ENCODE peak calls at places on chromosomes 7 and 10, in four cellular contexts. Z is fibroblast of mammary gland, S is astrocyte of the spinal cord, J is stomach. U is an unnamed sample.

GRCh38 chr7:1053816-1054370 is 9.5 kb downstream of the GPR146 start:
- DNase-seq in Z (no peak), S (no peak), J (no peak), U (no peak)

GRCh38 chr7:67725437-67725836 is 728.8 kb downstream of the TYW1 start:
- DNase-seq in Z (no peak), S (no peak), J (no peak), U (no peak)

GRCh38 chr7:52705768-52706167 is 329.7 kb upstream of the POM121L12 start:
- DNase-seq in Z (no peak), S (no peak), J (no peak), U (no peak)

GRCh38 chr7:155521743-155522398 is 24.5 kb downstream of the CNPY1 start:
- DNase-seq in Z (no peak), S (no peak), J (no peak), U (no peak)

GRCh38 chr10:60913657-60914056 is 30.3 kb downstream of the RHOBTB1 start:
- DNase-seq in Z (no peak), S (no peak), J (no peak), U (no peak)

GRCh38 chr7:142669074-142669654 is 80.1 kb upstream of the PRSS1 start:
- DNase-seq in Z (peak; percentile 37), S (peak; percentile 43), J (no peak), U (no peak)

GRCh38 chr7:70380315-70381027 is 751.5 kb upstream of the GALNT17 start:
- DNase-seq in Z (peak; percentile 78), S (no peak), J (no peak), U (no peak)

GRCh38 chr7:50156746-50157145 is 63.7 kb upstream of the ZPBP start:
- DNase-seq in Z (no peak), S (no peak), J (no peak), U (no peak)

GRCh38 chr7:9672518-9672917 is 1239.1 kb downstream of the NXPH1 start:
- DNase-seq in Z (no peak), S (no peak), J (no peak), U (no peak)

GRCh38 chr10:14560274-14560673 is 214.4 kb downstream of the FAM107B start:
- DNase-seq in Z (peak; percentile 68), S (peak; percentile 56), J (peak; percentile 60), U (no peak)

GRCh38 chr10:76127984-76128589 is 696.7 kb downstream of the LRMDA start:
- DNase-seq in Z (no peak), S (no peak), J (no peak), U (no peak)

GRCh38 chr7:122013070-122013469 is 131.0 kb downstream of the AASS start:
- DNase-seq in Z (peak; percentile 12), S (no peak), J (no peak), U (no peak)

GRCh38 chr10:101850747-101851146 is 7.1 kb upstream of the KCNIP2 start:
- DNase-seq in Z (no peak), S (no peak), J (no peak), U (no peak)

GRCh38 chr10:121667948-121668335 is 69.7 kb upstream of the FGFR2 start:
- DNase-seq in Z (no peak), S (peak; percentile 19), J (no peak), U (no peak)

GRCh38 chr10:124743188-124744046 is 761 bp downstream of the FAM53B start:
- DNase-seq in Z (no peak), S (peak; percentile 39), J (peak; percentile 46), U (no peak)

GRCh38 chr7:1242129-1242572 is 9.5 kb downstream of the UNCX start:
- DNase-seq in Z (no peak), S (no peak), J (no peak), U (no peak)

GRCh38 chr10:48390933-48391845 is 84.7 kb downstream of the MAPK8 start:
- DNase-seq in Z (peak; percentile 48), S (peak; percentile 66), J (no peak), U (no peak)

GRCh38 chr7:87853237-87853864 is 22.8 kb downstream of the SLC25A40 start:
- DNase-seq in Z (peak; percentile 75), S (peak; percentile 9), J (no peak), U (no peak)

GRCh38 chr7:155394413-155394812 is 63.5 kb upstream of the EN2 start:
- DNase-seq in Z (no peak), S (no peak), J (no peak), U (no peak)

GRCh38 chr10:79320785-79321493 is 26.3 kb upstream of the PPIF start:
- DNase-seq in Z (peak; percentile 94), S (peak; percentile 73), J (no peak), U (no peak)

GRCh38 chr7:50812847-50813475 is 30.3 kb upstream of the GRB10 start:
- DNase-seq in Z (peak; percentile 80), S (peak; percentile 69), J (peak; percentile 86), U (peak; percentile 63)

GRCh38 chr7:36719233-36719632 is 5.1 kb downstream of the AOAH start:
- DNase-seq in Z (no peak), S (no peak), J (no peak), U (no peak)

GRCh38 chr7:36726806-36727503 is 2.7 kb upstream of the AOAH start:
- DNase-seq in Z (no peak), S (no peak), J (no peak), U (no peak)

GRCh38 chr7:36728143-36728542 is 3.8 kb upstream of the AOAH start:
- DNase-seq in Z (no peak), S (no peak), J (no peak), U (no peak)

GRCh38 chr7:36726311-36726710 is 2.0 kb upstream of the AOAH start:
- DNase-seq in Z (no peak), S (no peak), J (no peak), U (no peak)

DNA sequence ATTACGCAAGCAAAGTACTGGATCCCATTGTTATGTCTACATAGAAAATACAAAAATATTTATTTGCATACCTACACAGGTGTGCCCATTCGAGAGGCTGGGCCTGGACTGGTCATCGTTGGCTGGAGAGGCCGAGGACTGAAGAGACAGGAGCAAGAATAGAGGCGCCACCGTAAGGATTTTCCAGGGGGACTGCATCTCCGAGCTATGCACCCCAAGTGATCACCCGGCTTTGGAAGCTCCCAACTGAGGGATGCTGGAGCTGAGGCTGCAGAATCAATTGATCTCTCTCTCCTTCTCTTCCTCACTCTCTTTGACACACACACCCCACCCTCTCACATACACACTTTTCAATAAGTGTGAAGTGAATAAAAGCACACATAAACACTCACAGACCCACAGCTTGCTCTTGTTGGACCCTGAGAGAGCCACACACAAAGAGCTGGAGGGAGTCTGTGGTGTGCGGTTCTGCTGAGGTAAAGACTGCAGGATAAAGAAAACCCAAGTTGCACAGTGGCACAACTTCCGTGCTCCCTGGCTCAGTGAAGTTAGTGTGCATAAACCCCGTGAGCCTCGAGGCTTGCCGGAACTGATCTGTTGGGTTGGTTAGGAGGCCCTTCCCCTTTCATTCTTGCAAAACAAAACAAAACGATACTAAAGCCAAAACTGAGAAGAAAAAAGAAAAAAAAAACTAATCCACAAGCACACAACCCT is at the start of gene AOAH:
- DNase-seq in Z (no peak), S (no peak), J (peak; percentile 64), U (no peak)
- H3K4me3 ChIP-seq in Z (no peak within 1 kb of the TSS), S (no peak within 1 kb of the TSS), J (peak within 1 kb of the TSS; percentile 33), U (no peak within 1 kb of the TSS)

GRCh38 chr10:11853468-11853867 is 30.3 kb downstream of the PROSER2 start:
- DNase-seq in Z (no peak), S (no peak), J (no peak), U (no peak)
- TF ChIP-seq CTCF in Z (no peak), S (no peak), J (no peak), U (no peak)

DNA sequence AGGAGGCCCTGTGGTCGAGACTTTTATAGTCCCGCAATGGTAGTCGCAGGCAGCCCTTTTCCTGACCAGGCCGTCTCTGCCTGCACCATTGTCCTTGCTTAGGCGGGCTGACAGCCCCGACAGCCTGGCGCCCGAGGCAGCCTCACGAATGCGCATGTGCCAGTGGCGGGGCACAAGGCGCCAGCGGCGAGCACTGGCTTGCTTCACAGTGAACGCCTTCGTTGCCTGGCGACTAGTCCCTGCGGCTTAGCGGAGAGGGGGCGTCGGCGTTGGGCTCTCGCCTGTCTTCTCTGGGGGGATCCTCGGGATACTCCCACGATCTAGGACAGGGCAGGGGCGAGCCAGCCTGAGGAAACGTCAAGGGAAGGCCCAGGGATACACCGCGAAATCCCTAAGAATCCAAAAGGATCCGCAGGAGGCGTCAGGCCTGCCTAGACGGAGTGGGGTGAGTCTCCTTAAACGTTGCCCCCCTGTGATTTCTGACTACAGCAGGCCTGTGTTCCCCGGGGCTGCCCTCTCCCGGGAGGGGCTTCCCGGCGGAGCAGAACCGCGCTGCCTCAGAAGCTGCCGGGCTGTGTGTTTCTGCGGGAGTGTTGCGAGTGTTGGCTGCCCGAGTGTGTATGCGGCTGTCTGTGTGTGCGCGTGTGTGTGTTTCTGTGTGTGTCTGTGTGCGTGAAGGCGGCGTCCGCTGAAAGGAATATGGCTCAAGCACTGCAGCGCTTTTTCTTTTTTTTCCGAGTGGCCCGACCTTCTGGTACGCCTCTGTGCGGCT is 20.5 kb upstream of the ZNF273 start:
- DNase-seq in Z (peak; percentile 44), S (no peak), J (peak; percentile 25), U (no peak)
- H3K4me3 ChIP-seq in Z (peak overlapping the region; percentile 40), S (peak overlapping the region; percentile 15), J (peak overlapping the region; percentile 45), U (no peak overlapping the region)

GRCh38 chr7:45919231-45919825 is 1.7 kb downstream of the IGFBP3 start:
- DNase-seq in Z (no peak), S (no peak), J (no peak), U (no peak)

GRCh38 chr7:45918556-45918955 is 2.5 kb downstream of the IGFBP3 start:
- DNase-seq in Z (no peak), S (no peak), J (no peak), U (no peak)

GRCh38 chr7:45915606-45916005 is 5.5 kb downstream of the IGFBP3 start:
- DNase-seq in Z (peak; percentile 40), S (no peak), J (no peak), U (no peak)

GRCh38 chr7:45917064-45917463 is 4.0 kb downstream of the IGFBP3 start:
- DNase-seq in Z (no peak), S (no peak), J (no peak), U (no peak)

DNA sequence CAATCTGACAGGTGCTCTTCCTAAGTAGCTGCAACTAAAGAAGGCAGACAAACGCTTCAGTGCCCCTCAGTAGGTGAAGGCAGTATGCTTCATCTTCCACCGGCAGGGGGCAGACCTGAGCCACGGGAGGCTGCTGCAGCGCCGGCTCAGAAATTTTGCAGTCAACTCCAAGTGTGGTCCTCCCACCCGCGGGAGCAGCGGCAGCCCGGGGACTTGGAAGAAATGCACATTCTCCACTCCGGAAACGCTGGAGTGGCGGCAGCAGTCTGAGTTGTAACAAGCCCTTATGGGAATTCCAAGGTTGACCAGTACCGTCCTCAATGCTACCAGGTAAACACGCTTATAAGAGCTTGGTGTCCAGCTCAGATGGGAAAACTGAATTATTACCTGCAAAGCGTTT is 3.4 kb downstream of the IGFBP3 start:
- DNase-seq in Z (peak; percentile 57), S (peak; percentile 74), J (peak; percentile 80), U (no peak)
- TF ChIP-seq CTCF in Z (peak; percentile 91), S (peak; percentile 97), J (no peak), U (peak; percentile 89)

GRCh38 chr7:151019130-151019447 is 5.2 kb downstream of the ATG9B start:
- DNase-seq in Z (no peak), S (no peak), J (no peak), U (no peak)
- H3K4me3 ChIP-seq in Z (no peak overlapping the region), S (no peak overlapping the region), J (peak overlapping the region; percentile 20), U (no peak overlapping the region)

DNA sequence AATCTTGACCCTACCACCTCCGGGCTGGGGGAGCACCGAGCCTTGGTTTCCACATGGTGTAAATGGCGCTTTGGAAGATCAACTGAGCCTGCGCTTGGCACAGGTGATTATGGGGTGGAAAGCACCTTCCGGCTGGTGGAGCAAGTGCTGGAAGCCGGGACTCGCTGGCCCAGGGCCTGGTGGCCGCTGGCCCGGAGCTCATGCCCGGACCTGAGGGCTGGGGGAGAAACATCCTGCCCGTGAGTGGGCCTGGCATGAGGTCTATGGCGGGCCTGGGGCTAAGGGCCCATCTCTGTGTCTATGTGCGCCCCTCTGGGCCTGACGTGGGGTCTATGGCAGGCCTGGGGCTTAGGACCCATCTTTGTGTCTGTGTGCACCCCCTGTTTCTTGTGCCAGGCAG is 14.2 kb upstream of the LFNG start:
- DNase-seq in Z (no peak), S (no peak), J (no peak), U (no peak)
- TF ChIP-seq CTCF in Z (no peak), S (no peak), J (no peak), U (no peak)

U was measured in LNCaP clone FGC.